ENCODE peak calls at places on chromosome 1, in four cellular contexts. T is tibial artery, F is lung, N is IMR-90. P is an unnamed sample.

GRCh38 chr1:234970731-234971476 is 157.7 kb downstream of the TOMM20 start:
- DNase-seq in T (peak; percentile 91), F (peak; percentile 61), N (peak; percentile 98), P (peak; percentile 86)

GRCh38 chr1:191530928-191531327 is 627.3 kb upstream of the RGS18 start:
- DNase-seq in F (no peak), N (no peak), T (no peak), P (no peak)

GRCh38 chr1:220783453-220783852 is 3.3 kb upstream of the MTARC1 start:
- DNase-seq in N (no peak), F (no peak), T (no peak), P (no peak)

GRCh38 chr1:16226495-16227179 is 10.3 kb downstream of the CPLANE2 start:
- DNase-seq in N (no peak), F (peak; percentile 81), T (no peak), P (peak; percentile 82)

GRCh38 chr1:108079550-108079949 is 114.6 kb upstream of the VAV3 start:
- DNase-seq in N (no peak), T (no peak), F (no peak), P (no peak)

GRCh38 chr1:216596298-216596947 is 126.8 kb downstream of the ESRRG start:
- DNase-seq in F (no peak), T (no peak), N (peak; percentile 9), P (no peak)

GRCh38 chr1:246160905-246161304 is 346.2 kb downstream of the SMYD3 start:
- DNase-seq in N (no peak), F (no peak), T (no peak), P (no peak)

GRCh38 chr1:151009206-151009587 is 948 bp downstream of the PRUNE1 start:
- DNase-seq in N (peak; percentile 86), T (no peak), F (no peak), P (peak; percentile 82)

GRCh38 chr1:221637641-221638041 is 104.2 kb downstream of the DUSP10 start:
- DNase-seq in F (no peak), N (peak; percentile 34), T (no peak), P (peak; percentile 22)

GRCh38 chr1:29687166-29687565 is 450.8 kb downstream of the PTPRU start:
- DNase-seq in T (no peak), N (no peak), F (no peak), P (no peak)

GRCh38 chr1:110309139-110309538 is 30.0 kb upstream of the RBM15 start:
- DNase-seq in N (peak; percentile 64), T (no peak), F (no peak), P (no peak)

GRCh38 chr1:63794927-63795326 is 21.1 kb downstream of the ROR1 start:
- DNase-seq in T (no peak), N (peak; percentile 28), F (peak; percentile 75), P (peak; percentile 73)

GRCh38 chr1:63798284-63798683 is 24.5 kb downstream of the ROR1 start:
- DNase-seq in T (no peak), N (no peak), F (no peak), P (no peak)

GRCh38 chr1:63795455-63795854 is 21.6 kb downstream of the ROR1 start:
- DNase-seq in N (no peak), F (peak; percentile 51), T (no peak), P (no peak)

GRCh38 chr1:63799324-63799723 is 25.5 kb downstream of the ROR1 start:
- DNase-seq in N (peak; percentile 38), F (no peak), T (no peak), P (no peak)

DNA sequence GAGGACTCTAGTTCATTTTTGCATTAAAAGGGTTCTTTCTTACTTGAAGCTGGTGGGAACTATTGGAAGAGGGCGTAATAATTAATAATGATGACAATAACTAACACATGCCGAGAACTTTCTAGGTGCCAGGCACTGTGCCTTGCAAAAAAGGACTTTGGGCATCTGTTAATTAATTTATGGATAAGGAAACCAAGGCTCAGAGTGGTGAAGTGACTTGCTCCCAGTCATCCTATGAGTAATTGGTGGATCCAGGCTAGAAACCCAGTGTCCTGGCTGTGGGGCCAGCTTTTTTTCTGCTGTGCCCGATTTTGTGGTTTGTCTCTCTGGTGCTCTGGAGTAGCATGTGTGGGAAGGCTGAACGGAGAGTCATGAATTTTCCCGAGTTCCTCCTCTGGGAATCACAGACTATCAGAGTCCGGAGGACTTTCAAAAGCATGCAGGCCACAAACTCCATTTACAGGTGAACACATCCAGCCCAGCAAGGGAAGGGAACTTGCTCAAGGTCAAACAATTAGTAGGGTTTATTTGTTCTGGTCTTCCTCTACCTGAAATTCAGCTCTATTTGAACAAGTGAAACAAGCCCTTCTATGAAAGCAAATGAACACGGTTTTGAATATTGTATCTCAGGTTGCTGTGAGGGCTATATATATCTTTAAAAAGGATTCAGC is 23.4 kb downstream of the ROR1 start:
- DNase-seq in T (no peak), F (no peak), N (no peak), P (peak; percentile 84)
- H3K27ac ChIP-seq in T (no peak overlapping the region), F (no peak overlapping the region), N (no peak overlapping the region), P (peak overlapping the region; percentile 46)

GRCh38 chr1:153113416-153113815 is at the start of gene SPRR2F:
- DNase-seq in F (no peak), N (no peak), T (no peak), P (no peak)
- H3K27ac ChIP-seq in F (no peak within 1 kb of the TSS), N (no peak within 1 kb of the TSS), T (no peak within 1 kb of the TSS), P (no peak within 1 kb of the TSS)

DNA sequence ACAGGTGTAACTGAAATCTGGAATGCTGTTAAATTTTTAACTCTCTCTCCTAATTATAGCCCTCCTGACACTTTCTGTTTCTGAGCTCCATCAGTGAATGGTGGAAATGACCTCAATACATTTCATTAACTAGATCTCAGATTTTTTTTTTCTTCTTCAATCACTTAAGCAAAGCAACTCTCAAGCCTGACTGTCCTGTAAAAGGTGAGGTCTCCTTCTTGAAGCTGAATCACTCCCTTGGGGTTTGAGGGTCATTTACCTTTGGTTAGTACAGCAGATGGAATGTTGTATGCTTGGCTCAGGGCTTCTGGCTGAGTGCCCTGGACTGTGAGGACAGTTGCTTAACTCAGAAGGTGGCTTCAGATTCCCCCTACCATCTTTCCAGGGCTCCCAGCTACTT is 518.7 kb downstream of the PTPRC start:
- DNase-seq in N (peak; percentile 35), F (no peak), T (no peak), P (no peak)
- H3K27ac ChIP-seq in N (no peak overlapping the region), F (no peak overlapping the region), T (no peak overlapping the region), P (no peak overlapping the region)

DNA sequence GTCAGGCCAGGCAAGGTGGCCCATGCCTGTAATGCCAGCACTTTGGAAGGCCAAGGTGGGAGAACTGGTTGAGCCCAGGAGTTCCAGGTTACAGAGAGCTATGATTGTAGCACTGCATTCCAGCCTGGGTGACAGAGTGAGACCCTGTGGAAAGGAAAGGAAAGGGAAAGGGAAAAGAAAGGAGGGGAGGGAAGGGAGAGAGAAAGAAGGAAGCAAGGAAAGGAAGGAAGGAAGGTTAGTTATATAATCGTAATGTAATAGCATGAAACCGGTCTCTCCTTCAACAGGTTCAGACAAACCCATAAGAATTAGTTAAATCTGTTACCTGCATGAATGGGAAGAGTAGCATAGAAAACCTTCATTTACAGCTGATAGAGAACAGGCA is 1.2 kb upstream of the PAQR7 start:
- DNase-seq in T (no peak), N (no peak), F (no peak), P (no peak)
- H3K27ac ChIP-seq in T (peak overlapping the region; percentile 88), N (no peak overlapping the region), F (no peak overlapping the region), P (no peak overlapping the region)

GRCh38 chr1:100627936-100628335 is 90.0 kb downstream of the GPR88 start:
- DNase-seq in N (peak; percentile 34), T (no peak), F (no peak), P (no peak)
- H3K27ac ChIP-seq in N (peak overlapping the region; percentile 66), T (peak overlapping the region; percentile 1), F (no peak overlapping the region), P (peak overlapping the region; percentile 99)

DNA sequence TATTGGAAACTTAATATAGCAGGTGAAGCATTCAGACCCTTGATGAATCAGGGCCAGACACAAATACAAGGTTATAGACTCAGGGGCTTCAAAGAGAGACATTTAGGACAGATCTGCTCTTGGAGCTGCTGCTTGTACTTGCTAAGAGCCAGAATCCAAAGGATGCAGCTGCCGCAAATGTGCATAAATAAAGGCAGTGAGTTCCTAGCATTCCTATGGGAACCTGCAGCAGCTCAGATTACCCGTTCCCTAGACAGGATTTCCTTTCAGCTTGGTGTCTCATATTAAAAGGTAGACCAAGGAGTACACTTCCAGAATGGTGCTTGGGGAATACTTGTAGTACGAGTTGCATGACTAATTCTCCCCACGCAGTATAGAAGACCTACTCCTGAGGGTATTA is 9.7 kb upstream of the LRRC53 start:
- DNase-seq in F (no peak), T (no peak), N (no peak), P (no peak)
- H3K27ac ChIP-seq in F (no peak overlapping the region), T (no peak overlapping the region), N (no peak overlapping the region), P (no peak overlapping the region)

GRCh38 chr1:201468844-201469644 is at the start of gene PHLDA3:
- DNase-seq in T (peak; percentile 96), F (peak; percentile 79), N (peak; percentile 93), P (peak; percentile 97)
- H3K27ac ChIP-seq in T (peak within 1 kb of the TSS; percentile 99), F (peak within 1 kb of the TSS; percentile 82), N (peak within 1 kb of the TSS; percentile 93), P (peak within 1 kb of the TSS; percentile 82)

DNA sequence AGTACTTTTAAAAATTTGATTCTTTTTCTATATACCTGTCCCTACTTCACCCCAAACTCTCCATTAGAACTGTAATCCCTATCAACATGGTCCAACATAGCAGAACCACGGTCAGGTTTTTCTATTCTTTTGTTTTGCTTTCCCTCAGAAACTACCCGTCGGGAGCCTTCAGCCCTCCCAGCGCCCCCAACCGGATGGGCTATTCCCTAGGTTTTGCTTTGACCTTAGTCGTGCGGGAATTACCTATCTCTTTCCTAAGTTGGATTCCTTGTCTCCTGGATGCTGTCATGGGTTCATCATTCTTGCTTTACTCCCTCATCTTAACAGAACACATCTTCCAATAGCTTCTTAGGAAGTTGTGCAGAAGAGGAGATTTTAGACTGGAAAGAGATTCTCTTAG is 97.5 kb upstream of the LBR start:
- DNase-seq in T (no peak), F (no peak), N (no peak), P (no peak)
- H3K27ac ChIP-seq in T (no peak overlapping the region), F (no peak overlapping the region), N (no peak overlapping the region), P (no peak overlapping the region)

DNA sequence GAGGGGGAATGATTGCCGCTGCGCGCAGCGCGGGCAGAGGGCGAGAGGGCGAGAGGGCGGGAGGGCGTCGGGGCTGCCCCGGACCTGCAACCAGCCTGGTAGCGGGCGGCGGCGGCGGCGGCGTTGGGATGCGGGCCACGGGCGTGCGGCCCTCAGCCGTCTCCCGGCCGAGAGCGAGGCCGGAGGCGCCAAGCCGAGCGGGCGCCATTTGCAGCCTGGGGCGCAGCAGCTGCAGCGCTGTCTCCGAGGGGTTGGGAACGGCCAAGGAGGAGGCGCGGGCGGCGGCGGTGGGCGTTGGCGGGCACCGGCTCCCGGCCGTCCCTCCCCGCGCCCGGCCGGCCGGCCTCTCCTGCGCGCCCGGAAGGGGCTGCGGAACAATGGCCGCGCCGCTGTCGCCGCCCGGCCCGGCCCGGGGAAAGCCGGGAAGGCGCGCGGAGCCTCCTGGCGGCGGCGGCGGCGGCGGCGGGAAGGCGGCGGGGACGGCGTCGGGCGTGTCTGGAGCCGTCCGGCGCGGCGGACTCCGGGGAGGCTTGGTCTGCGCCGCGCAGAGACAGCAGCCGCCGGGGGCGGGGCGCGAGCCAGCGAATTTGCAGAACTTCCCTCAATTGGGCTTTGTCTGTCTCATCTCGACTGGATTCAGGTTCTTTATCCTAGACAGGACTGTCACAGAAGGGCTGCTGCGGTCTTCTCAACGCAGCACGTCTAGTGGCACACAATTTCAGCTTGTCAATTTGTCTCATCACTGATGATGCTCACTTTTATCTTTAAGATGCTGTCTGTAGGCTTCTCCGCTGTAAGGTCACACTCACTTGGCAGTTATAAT is 35.7 kb downstream of the ZBTB8B start:
- DNase-seq in N (peak; percentile 49), F (peak; percentile 59), T (peak; percentile 87), P (peak; percentile 96)
- H3K27ac ChIP-seq in N (peak overlapping the region; percentile 36), F (peak overlapping the region; percentile 96), T (peak overlapping the region; percentile 92), P (no peak overlapping the region)

P was measured in osteoblast.